ENCODE peak calls at places on chromosomes 3 and 15, in four cellular contexts. U is CD8-positive, alpha-beta T cell; R is tibial artery; F is ascending aorta. W is an unnamed sample.

GRCh38 chr3:192155194-192155593 is 572.1 kb downstream of the FGF12 start:
- DNase-seq in R (no peak), F (no peak), U (no peak), W (no peak)

GRCh38 chr3:188385295-188385694 is 231.3 kb downstream of the LPP start:
- DNase-seq in R (no peak), F (no peak), U (no peak), W (no peak)

GRCh38 chr3:46849686-46850467 is 13.4 kb downstream of the MYL3 start:
- DNase-seq in U (no peak), R (no peak), F (peak; percentile 37), W (no peak)

GRCh38 chr3:65178703-65179102 is 490.9 kb upstream of the ADAMTS9 start:
- DNase-seq in F (no peak), R (no peak), U (no peak), W (peak; percentile 45)

GRCh38 chr3:146421814-146422748 is 47.3 kb downstream of the PLSCR2 start:
- DNase-seq in F (no peak), U (no peak), R (no peak), W (peak; percentile 45)

GRCh38 chr3:37526511-37526910 is 335.2 kb upstream of the CTDSPL start:
- DNase-seq in U (no peak), R (peak; percentile 95), F (peak; percentile 92), W (no peak)

GRCh38 chr15:70424937-70425411 is 327.3 kb upstream of the TLE3 start:
- DNase-seq in U (no peak), F (no peak), R (no peak), W (no peak)

GRCh38 chr3:134201201-134202130 is 49.2 kb downstream of the RYK start:
- DNase-seq in U (no peak), R (no peak), F (no peak), W (no peak)

GRCh38 chr15:51403072-51403878 is 61.8 kb downstream of the GLDN start:
- DNase-seq in F (peak; percentile 25), U (no peak), R (no peak), W (no peak)

GRCh38 chr3:19885468-19885867 is 48.5 kb downstream of the EFHB start:
- DNase-seq in F (no peak), R (no peak), U (no peak), W (no peak)

GRCh38 chr3:52140000-52140399 is 14.2 kb downstream of the POC1A start:
- DNase-seq in U (no peak), R (no peak), F (no peak), W (no peak)

GRCh38 chr3:13294442-13295351 is 125.4 kb downstream of the NUP210 start:
- DNase-seq in U (no peak), F (no peak), R (peak; percentile 34), W (no peak)

GRCh38 chr15:26866298-26867198 is at the start of gene GABRA5:
- DNase-seq in F (no peak), R (no peak), U (no peak), W (no peak)

GRCh38 chr3:137588871-137589270 is 175.2 kb upstream of the SOX14 start:
- DNase-seq in R (no peak), F (no peak), U (no peak), W (no peak)

GRCh38 chr3:17579289-17580031 is 163.0 kb downstream of the TBC1D5 start:
- DNase-seq in U (no peak), F (no peak), R (no peak), W (no peak)

GRCh38 chr15:92663250-92663951 is 7.8 kb upstream of the FAM174B start:
- DNase-seq in F (no peak), U (no peak), R (no peak), W (no peak)

GRCh38 chr3:183268361-183268760 is 15.3 kb downstream of the B3GNT5 start:
- DNase-seq in U (no peak), F (no peak), R (no peak), W (no peak)

GRCh38 chr15:36363335-36363734 is 216.1 kb upstream of the CDIN1 start:
- DNase-seq in R (no peak), F (no peak), U (no peak), W (peak; percentile 64)

GRCh38 chr3:137511655-137512054 is 252.5 kb upstream of the SOX14 start:
- DNase-seq in U (no peak), R (no peak), F (no peak), W (no peak)

GRCh38 chr15:40420793-40421192 is 15.2 kb downstream of the IVD start:
- DNase-seq in R (no peak), U (no peak), F (no peak), W (no peak)

GRCh38 chr3:157290761-157291160 is 130.8 kb upstream of the CCNL1 start:
- DNase-seq in F (no peak), R (no peak), U (no peak), W (no peak)
- H3K27ac ChIP-seq in F (no peak overlapping the region), R (no peak overlapping the region), U (no peak overlapping the region), W (no peak overlapping the region)

GRCh38 chr3:178139116-178139515 is 397.1 kb upstream of the KCNMB2 start:
- DNase-seq in R (no peak), U (no peak), F (no peak), W (no peak)

GRCh38 chr3:178137831-178138230 is 398.4 kb upstream of the KCNMB2 start:
- DNase-seq in R (no peak), F (no peak), U (no peak), W (no peak)

GRCh38 chr3:178140491-178140890 is 395.7 kb upstream of the KCNMB2 start:
- DNase-seq in R (no peak), F (no peak), U (no peak), W (no peak)

GRCh38 chr3:178131801-178132200 is 404.4 kb upstream of the KCNMB2 start:
- DNase-seq in F (no peak), R (no peak), U (no peak), W (no peak)

GRCh38 chr3:178137206-178137605 is 399.0 kb upstream of the KCNMB2 start:
- DNase-seq in U (no peak), R (no peak), F (no peak), W (no peak)
- H3K4me3 ChIP-seq in U (no peak overlapping the region), R (no peak overlapping the region), F (no peak overlapping the region), W (no peak overlapping the region)

DNA sequence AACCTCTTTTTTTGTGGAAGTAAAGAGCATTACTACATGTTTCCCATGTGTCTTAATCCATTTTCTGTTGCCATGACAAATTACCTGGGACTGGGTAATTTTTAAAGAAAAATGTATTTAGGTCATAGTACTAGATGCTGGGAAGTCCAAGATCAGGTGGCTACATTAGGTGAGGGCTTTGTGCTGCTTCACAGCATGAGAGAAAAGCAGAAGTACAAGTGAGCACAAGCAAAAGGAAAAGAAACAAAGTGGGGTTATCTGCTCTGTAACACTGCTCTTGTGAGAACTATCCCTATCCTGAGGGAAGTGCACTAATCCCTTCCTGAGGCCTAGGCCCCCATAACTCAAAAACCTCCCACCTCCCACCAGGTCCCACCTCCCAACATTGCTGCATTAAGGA is 298.3 kb upstream of the SATB1 start:
- DNase-seq in U (no peak), R (no peak), F (no peak), W (no peak)
- H3K27ac ChIP-seq in U (peak overlapping the region; percentile 38), R (no peak overlapping the region), F (no peak overlapping the region), W (no peak overlapping the region)

GRCh38 chr15:28107111-28107893 is 8.2 kb upstream of the OCA2 start:
- DNase-seq in R (peak; percentile 59), U (no peak), F (peak; percentile 64), W (no peak)
- H3K4me3 ChIP-seq in R (peak overlapping the region; percentile 58), U (peak overlapping the region; percentile 53), F (peak overlapping the region; percentile 73), W (peak overlapping the region; percentile 40)

DNA sequence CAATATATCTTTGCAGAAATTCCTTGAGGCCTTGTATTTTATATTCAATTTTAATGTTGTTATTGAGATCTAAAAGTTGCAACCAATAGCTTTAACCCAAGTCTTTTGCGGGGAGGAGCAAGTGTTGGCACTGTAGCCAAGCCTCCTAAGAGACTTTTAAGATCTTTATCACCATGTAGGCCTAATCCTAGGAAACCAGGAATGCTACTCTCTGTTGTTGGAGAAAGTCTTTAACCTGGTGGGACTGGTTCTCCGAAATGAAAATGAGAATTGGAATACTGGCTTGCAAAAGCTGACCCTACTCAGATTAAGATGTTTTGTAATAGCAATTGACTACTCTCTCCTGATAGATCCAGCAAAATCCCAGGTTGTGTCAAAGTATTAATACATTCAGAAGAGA is 25.8 kb downstream of the SHC4 start:
- DNase-seq in U (no peak), F (no peak), R (no peak), W (no peak)
- H3K27ac ChIP-seq in U (no peak overlapping the region), F (no peak overlapping the region), R (no peak overlapping the region), W (no peak overlapping the region)

DNA sequence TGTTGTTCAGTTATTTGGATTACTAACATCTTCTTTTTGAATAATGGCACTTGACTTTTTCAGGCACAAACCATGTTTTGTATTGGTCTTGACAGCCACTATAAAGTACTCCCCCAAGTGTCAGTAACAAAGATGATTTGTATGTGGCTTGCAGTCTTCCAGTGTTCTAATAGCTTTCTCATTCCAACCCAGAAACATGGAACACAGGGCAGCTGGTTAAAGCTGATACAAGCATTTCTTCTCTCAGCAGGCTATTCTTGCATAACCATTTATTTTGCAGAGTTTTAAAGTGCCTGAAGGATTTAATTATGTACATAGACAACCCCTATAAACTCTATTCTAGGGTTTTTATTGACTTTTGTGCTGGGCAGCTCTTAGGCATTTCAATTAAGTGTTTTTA is 420.4 kb downstream of the MECOM start:
- DNase-seq in U (no peak), F (no peak), R (no peak), W (no peak)
- H3K4me3 ChIP-seq in U (no peak overlapping the region), F (peak overlapping the region; percentile 53), R (no peak overlapping the region), W (no peak overlapping the region)

W was measured in SJSA1.